ENCODE peak calls at places on chromosomes 7 and 10, in eight cellular contexts. X is endothelial cell; Y is fibroblast of pulmonary artery; F is colonic mucosa; I is left ventricle myocardium inferior; V is tibial artery; W is epithelial cell of esophagus; N is CD8-positive, alpha-beta T cell. M is an unnamed sample.

GRCh38 chr10:28677889-28678686 is 767 bp downstream of the BAMBI start:
- DNase-seq in Y (peak; percentile 25), F (peak; percentile 29), W (peak; percentile 31), N (peak; percentile 16), I (peak; percentile 31), V (peak; percentile 23), X (peak; percentile 56), M (peak; percentile 44)

GRCh38 chr10:47165711-47166404 is 134.1 kb upstream of the GDF10 start:
- DNase-seq in W (peak; percentile 44), Y (peak; percentile 92), I (peak; percentile 60), X (no peak), V (peak; percentile 84), N (peak; percentile 51), F (no peak), M (peak; percentile 67)

GRCh38 chr10:121774404-121774803 is 153.4 kb downstream of the ATE1 start:
- DNase-seq in V (no peak), Y (no peak), F (no peak), N (no peak), I (no peak), W (peak; percentile 51), X (no peak), M (no peak)

GRCh38 chr10:34776090-34776690 is 38.9 kb downstream of the PARD3 start:
- DNase-seq in N (no peak), W (no peak), F (no peak), V (no peak), Y (peak; percentile 39), I (no peak), X (no peak), M (no peak)

GRCh38 chr10:111247781-111248389 is 171.1 kb downstream of the ADRA2A start:
- DNase-seq in F (no peak), N (no peak), Y (no peak), X (no peak), V (no peak), I (no peak), W (no peak), M (peak; percentile 9)

GRCh38 chr7:68980011-68980410 is 618.3 kb upstream of the AUTS2 start:
- DNase-seq in X (no peak), F (no peak), Y (peak; percentile 23), W (no peak), N (no peak), I (no peak), V (no peak), M (no peak)

GRCh38 chr7:24970676-24971075 is 9.3 kb downstream of the OSBPL3 start:
- DNase-seq in Y (no peak), I (no peak), W (peak; percentile 73), F (no peak), X (no peak), V (no peak), N (no peak), M (peak; percentile 52)

GRCh38 chr7:103879411-103879810 is 110.0 kb downstream of the RELN start:
- DNase-seq in V (no peak), W (no peak), N (no peak), X (no peak), Y (no peak), F (no peak), I (no peak), M (no peak)

GRCh38 chr10:119538632-119539358 is 3.7 kb downstream of the RGS10 start:
- DNase-seq in W (peak; percentile 35), V (no peak), F (no peak), I (no peak), X (no peak), N (peak; percentile 49), Y (no peak), M (no peak)

GRCh38 chr10:95485445-95485844 is 75.7 kb downstream of the SORBS1 start:
- DNase-seq in F (no peak), X (no peak), Y (no peak), W (peak; percentile 16), V (no peak), I (no peak), N (no peak), M (no peak)

GRCh38 chr10:122462533-122463465 is 1.4 kb downstream of the HTRA1 start:
- DNase-seq in X (no peak), F (peak; percentile 44), W (peak; percentile 41), V (peak; percentile 79), N (no peak), Y (peak; percentile 41), I (peak; percentile 72), M (peak; percentile 50)

GRCh38 chr10:98638920-98639319 is 192.2 kb upstream of the HPS1 start:
- DNase-seq in W (peak; percentile 36), Y (no peak), N (no peak), V (no peak), X (no peak), I (no peak), F (no peak), M (no peak)

GRCh38 chr7:49852619-49853462 is 79.4 kb downstream of the VWC2 start:
- DNase-seq in X (peak; percentile 71), F (peak; percentile 35), V (no peak), N (no peak), W (peak; percentile 79), Y (peak; percentile 52), I (no peak), M (peak; percentile 66)

GRCh38 chr7:135692055-135692454 is 29.7 kb downstream of the STMP1 start:
- DNase-seq in N (no peak), X (no peak), I (no peak), W (no peak), Y (peak; percentile 58), V (no peak), F (no peak), M (no peak)

GRCh38 chr10:71838264-71839211 is 12.5 kb downstream of the PSAP start:
- DNase-seq in X (no peak), F (no peak), W (peak; percentile 89), I (no peak), N (no peak), Y (peak; percentile 20), V (no peak), M (peak; percentile 46)

GRCh38 chr7:129969881-129970446 is 17.2 kb upstream of the UBE2H start:
- DNase-seq in N (no peak), W (peak; percentile 99), F (peak; percentile 58), Y (peak; percentile 91), X (peak; percentile 44), I (no peak), V (no peak), M (peak; percentile 91)

GRCh38 chr10:84543077-84543476 is 214.7 kb downstream of the CCSER2 start:
- DNase-seq in I (no peak), V (no peak), F (no peak), W (no peak), X (no peak), Y (no peak), N (no peak), M (no peak)

GRCh38 chr10:15254808-15255655 is 86.5 kb upstream of the NMT2 start:
- DNase-seq in V (no peak), X (peak; percentile 15), W (no peak), I (no peak), F (no peak), Y (no peak), N (peak; percentile 22), M (no peak)

GRCh38 chr7:149334930-149335329 is 72.9 kb downstream of the ZNF783 start:
- DNase-seq in V (no peak), X (no peak), W (no peak), F (no peak), I (no peak), N (no peak), Y (peak; percentile 38), M (no peak)

GRCh38 chr7:149329787-149330334 is 67.9 kb downstream of the ZNF783 start:
- DNase-seq in F (no peak), W (no peak), I (no peak), N (no peak), V (no peak), X (no peak), Y (no peak), M (no peak)

GRCh38 chr7:149333321-149333717 is 71.3 kb downstream of the ZNF783 start:
- DNase-seq in V (no peak), N (no peak), W (no peak), X (no peak), F (no peak), Y (no peak), I (no peak), M (no peak)

GRCh38 chr7:149330914-149331567 is 69.0 kb downstream of the ZNF783 start:
- DNase-seq in X (no peak), N (no peak), F (no peak), I (no peak), V (no peak), W (peak; percentile 24), Y (no peak), M (no peak)

GRCh38 chr7:149334219-149334618 is 72.2 kb downstream of the ZNF783 start:
- DNase-seq in X (no peak), N (no peak), I (no peak), W (no peak), V (no peak), F (no peak), Y (no peak), M (no peak)
- TF ChIP-seq CTCF in X (no peak), N (no peak), I (no peak), W (no peak), V (no peak), F (no peak), Y (no peak), M (no peak)

DNA sequence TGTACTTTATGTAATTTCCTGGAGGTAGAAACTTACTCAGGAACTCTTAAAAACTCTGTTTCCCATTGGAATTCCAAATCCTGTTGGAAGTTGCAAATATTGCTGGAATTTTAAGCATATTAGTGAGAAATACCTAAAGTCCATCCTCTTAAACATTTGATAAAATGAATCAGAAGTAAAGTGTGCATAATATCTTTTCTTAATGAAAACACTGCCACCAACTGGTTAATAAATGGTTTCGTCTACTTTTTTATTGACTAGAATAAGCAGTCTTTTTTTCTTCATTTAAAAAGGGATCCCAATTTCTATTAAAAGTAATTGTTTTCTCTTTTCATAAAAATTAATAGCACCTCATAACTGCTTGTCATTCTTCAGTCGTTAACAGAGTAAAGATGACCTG is 28.3 kb downstream of the NPS start:
- DNase-seq in X (no peak), W (peak; percentile 2), Y (peak; percentile 14), F (no peak), N (no peak), V (no peak), I (no peak), M (no peak)
- TF ChIP-seq CTCF in X (no peak), W (no peak), Y (no peak), F (no peak), N (no peak), V (peak; percentile 22), I (peak; percentile 42), M (peak; percentile 21)

DNA sequence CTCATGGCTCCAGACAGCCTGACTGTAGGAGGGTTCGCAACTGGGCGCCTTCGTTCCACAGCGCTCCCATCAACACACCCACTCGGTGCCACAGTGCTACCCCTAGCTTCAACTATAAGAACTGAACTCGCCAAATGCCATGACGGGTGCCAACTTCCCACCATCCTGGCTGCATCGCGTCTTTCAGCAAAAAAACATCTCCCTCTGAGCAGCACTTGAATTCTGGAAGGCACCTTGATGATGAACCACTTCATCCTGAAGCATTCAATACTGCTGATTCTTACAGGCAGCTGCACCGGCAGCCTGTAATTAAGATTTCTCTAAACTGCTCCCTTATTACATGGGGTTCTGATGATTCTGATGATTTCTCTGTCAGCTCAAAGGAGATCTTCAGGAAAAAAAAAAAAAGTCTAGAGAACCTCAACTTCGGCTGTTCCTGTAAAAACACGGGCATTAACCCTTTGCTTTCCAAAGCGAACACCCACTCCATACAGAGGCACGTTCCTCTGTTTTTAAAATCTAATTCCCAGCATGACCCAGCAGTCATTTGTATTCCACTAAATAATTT is 1.2 kb downstream of the CYTH3 start:
- DNase-seq in F (peak; percentile 61), N (peak; percentile 42), Y (peak; percentile 57), W (peak; percentile 70), X (peak; percentile 31), I (peak; percentile 53), V (peak; percentile 76), M (peak; percentile 41)
- TF ChIP-seq CTCF in F (peak; percentile 30), N (peak; percentile 0), Y (peak; percentile 54), W (peak; percentile 62), X (no peak), I (peak; percentile 71), V (peak; percentile 47), M (peak; percentile 19)

GRCh38 chr7:126302639-126303038 is 950.1 kb downstream of the GRM8 start:
- DNase-seq in V (no peak), N (no peak), Y (no peak), W (peak; percentile 2), X (no peak), I (no peak), F (no peak), M (peak; percentile 35)
- TF ChIP-seq CTCF in V (no peak), N (no peak), Y (no peak), W (no peak), X (peak; percentile 35), I (no peak), F (no peak), M (no peak)

M was measured in MCF 10A.